ENCODE peak calls at places on chromosomes 7 and 10, in seven cellular contexts. R is SW 1271, D is NCI-H1436, B is vagina, V is ovary, G is D341Med, K is hepatocyte. N is an unnamed sample.

GRCh38 chr10:96721207-96721572 is 876 bp upstream of the PIK3AP1 start:
- DNase-seq in R (no peak), D (no peak), B (no peak), V (no peak), G (no peak), K (no peak), N (no peak)

GRCh38 chr10:5292196-5292735 is 72.5 kb upstream of the UCN3 start:
- DNase-seq in R (no peak), D (peak; percentile 66), B (no peak), V (no peak), G (no peak), K (no peak), N (no peak)

GRCh38 chr7:51314726-51315125 is 1.9 kb downstream of the COBL start:
- DNase-seq in R (no peak), D (no peak), B (no peak), V (no peak), G (no peak), K (no peak), N (peak; percentile 61)

GRCh38 chr7:100489824-100490223 is 6.1 kb downstream of the NYAP1 start:
- DNase-seq in R (peak; percentile 57), D (peak; percentile 99), B (no peak), V (peak; percentile 71), G (peak; percentile 96), K (peak; percentile 96), N (peak; percentile 100)

GRCh38 chr10:33212061-33212748 is 122.3 kb downstream of the NRP1 start:
- DNase-seq in R (no peak), D (no peak), B (no peak), V (no peak), G (no peak), K (no peak), N (no peak)

GRCh38 chr7:140284062-140284461 is 107.3 kb upstream of the KDM7A start:
- DNase-seq in R (no peak), D (no peak), B (no peak), V (no peak), G (no peak), K (no peak), N (no peak)

GRCh38 chr10:93458821-93459257 is 23.3 kb downstream of the MYOF start:
- DNase-seq in R (peak; percentile 87), D (no peak), B (no peak), V (peak; percentile 64), G (no peak), K (peak; percentile 92), N (no peak)

GRCh38 chr7:99123571-99124033 is 20.3 kb downstream of the SMURF1 start:
- DNase-seq in R (no peak), D (no peak), B (no peak), V (no peak), G (no peak), K (no peak), N (no peak)

GRCh38 chr10:102347236-102347828 is 48.2 kb upstream of the NFKB2 start:
- DNase-seq in R (no peak), D (no peak), B (no peak), V (no peak), G (peak; percentile 66), K (peak; percentile 52), N (peak; percentile 69)

GRCh38 chr7:85175217-85175616 is 11.6 kb downstream of the SEMA3D start:
- DNase-seq in R (no peak), D (no peak), B (no peak), V (no peak), G (no peak), K (no peak), N (no peak)

GRCh38 chr10:132441818-132442217 is 44.8 kb downstream of the PWWP2B start:
- DNase-seq in R (no peak), D (no peak), B (no peak), V (no peak), G (no peak), K (no peak), N (no peak)

GRCh38 chr10:90227786-90228185 is 526.4 kb downstream of the KIF20B start:
- DNase-seq in R (no peak), D (no peak), B (no peak), V (no peak), G (no peak), K (no peak), N (no peak)

GRCh38 chr10:75877877-75878276 is 446.5 kb downstream of the LRMDA start:
- DNase-seq in R (no peak), D (no peak), B (no peak), V (no peak), G (no peak), K (no peak), N (peak; percentile 84)

GRCh38 chr7:141739250-141739649 is 1.1 kb downstream of the SSBP1 start:
- DNase-seq in R (no peak), D (no peak), B (no peak), V (no peak), G (no peak), K (no peak), N (no peak)

GRCh38 chr10:63492788-63493403 is 27.1 kb upstream of the JMJD1C start:
- DNase-seq in R (no peak), D (no peak), B (no peak), V (no peak), G (no peak), K (no peak), N (no peak)

GRCh38 chr10:21860718-21861117 is 142.8 kb downstream of the DNAJC1 start:
- DNase-seq in R (no peak), D (no peak), B (no peak), V (no peak), G (no peak), K (no peak), N (no peak)

GRCh38 chr10:77158666-77159065 is 478.9 kb downstream of the KCNMA1 start:
- DNase-seq in R (no peak), D (no peak), B (no peak), V (no peak), G (no peak), K (no peak), N (no peak)

GRCh38 chr10:945778-946177 is 14.3 kb upstream of the LARP4B start:
- DNase-seq in R (no peak), D (no peak), B (no peak), V (no peak), G (no peak), K (no peak), N (peak; percentile 9)

GRCh38 chr10:13272164-13272571 is 27.7 kb downstream of the PHYH start:
- DNase-seq in R (no peak), D (no peak), B (no peak), V (peak; percentile 76), G (no peak), K (peak; percentile 76), N (peak; percentile 30)

GRCh38 chr7:98670186-98670585 is 53.1 kb downstream of the NPTX2 start:
- DNase-seq in R (no peak), D (no peak), B (no peak), V (no peak), G (no peak), K (no peak), N (no peak)

GRCh38 chr7:147547252-147547897 is 1043.2 kb upstream of the C7orf33 start:
- DNase-seq in R (no peak), D (no peak), B (no peak), V (no peak), G (peak; percentile 65), K (peak; percentile 62), N (peak; percentile 84)

GRCh38 chr10:30758341-30758740 is 128.8 kb upstream of the LYZL2 start:
- DNase-seq in R (no peak), D (no peak), B (no peak), V (no peak), G (no peak), K (no peak), N (no peak)

GRCh38 chr10:63720072-63720537 is 198.9 kb downstream of the REEP3 start:
- DNase-seq in R (no peak), D (peak; percentile 73), B (no peak), V (no peak), G (peak; percentile 39), K (peak; percentile 72), N (peak; percentile 72)

GRCh38 chr10:129344103-129344502 is 122.9 kb upstream of the MGMT start:
- DNase-seq in R (no peak), D (no peak), B (no peak), V (no peak), G (no peak), K (no peak), N (no peak)

N was measured in NCI-H82.